ENCODE peak calls at places on chromosomes 16 and 17, in seven cellular contexts. S, F, Z, B, C, L and I are unnamed samples.

GRCh38 chr16:3646348-3646920 is 8.1 kb upstream of the DNASE1 start:
- DNase-seq in S (peak; percentile 42), F (no peak), Z (no peak), B (no peak), C (no peak), L (peak; percentile 43), I (no peak)

GRCh38 chr16:2719328-2720062 is 529 bp downstream of the PRSS27 start:
- DNase-seq in S (no peak), F (no peak), Z (no peak), B (no peak), C (no peak), L (no peak), I (no peak)

GRCh38 chr17:15651583-15652110 is 32.1 kb upstream of the FBXW10B start:
- DNase-seq in S (peak; percentile 81), F (peak; percentile 98), Z (peak; percentile 96), B (no peak), C (peak; percentile 99), L (peak; percentile 99), I (peak; percentile 90)

GRCh38 chr16:89723279-89724250 is 2.2 kb downstream of the ZNF276 start:
- DNase-seq in S (no peak), F (no peak), Z (no peak), B (peak; percentile 83), C (peak; percentile 37), L (peak; percentile 34), I (no peak)

GRCh38 chr17:30599424-30600061 is 122.3 kb downstream of the GOSR1 start:
- DNase-seq in S (no peak), F (no peak), Z (no peak), B (no peak), C (no peak), L (no peak), I (no peak)

GRCh38 chr16:67470314-67470713 is 10.6 kb downstream of the ATP6V0D1 start:
- DNase-seq in S (no peak), F (peak; percentile 93), Z (no peak), B (no peak), C (peak; percentile 44), L (no peak), I (peak; percentile 80)

GRCh38 chr16:86854895-86855294 is 276.5 kb downstream of the FOXL1 start:
- DNase-seq in S (no peak), F (no peak), Z (no peak), B (no peak), C (peak; percentile 44), L (peak; percentile 62), I (no peak)

GRCh38 chr17:57067781-57068180 is 17.3 kb upstream of the AKAP1 start:
- DNase-seq in S (no peak), F (no peak), Z (no peak), B (no peak), C (no peak), L (no peak), I (no peak)

GRCh38 chr16:46629331-46629843 is 8.2 kb upstream of the SHCBP1 start:
- DNase-seq in S (peak; percentile 76), F (no peak), Z (peak; percentile 42), B (no peak), C (peak; percentile 74), L (peak; percentile 61), I (no peak)